ENCODE peak calls at places on chromosomes 7 and 10, in seven cellular contexts. D is HepG2, G is SK-N-SH, Z is IMR-90, T is GM12878, P is K562, Y is H1. L is an unnamed sample.

GRCh38 chr7:15508258-15508657 is 53.6 kb downstream of the AGMO start:
- DNase-seq in Z (peak), P (no peak), D (no peak), G (no peak), Y (no peak), T (no peak), L (no peak)

GRCh38 chr7:4277936-4278335 is 404.2 kb upstream of the FOXK1 start:
- DNase-seq in T (no peak), Z (no peak), D (no peak), Y (no peak), P (no peak), G (no peak), L (no peak)

GRCh38 chr7:100089458-100090201 is 861 bp downstream of the COPS6 start:
- DNase-seq in Z (peak), P (no peak), Y (no peak), T (no peak), G (no peak), D (no peak), L (no peak)

GRCh38 chr7:116393654-116394053 is 105.9 kb upstream of the CAV2 start:
- DNase-seq in Y (no peak), T (no peak), D (no peak), Z (peak), G (no peak), P (no peak), L (no peak)

GRCh38 chr7:142257958-142258357 is at the start of gene PRSS58:
- DNase-seq in P (no peak), Y (no peak), Z (no peak), G (no peak), D (no peak), T (no peak), L (no peak)

GRCh38 chr10:60353519-60354258 is 36.0 kb downstream of the ANK3 start:
- DNase-seq in Z (peak), D (no peak), P (peak), T (no peak), G (no peak), Y (no peak), L (no peak)

GRCh38 chr7:142391191-142391992 is 133.5 kb upstream of the PRSS58 start:
- DNase-seq in G (no peak), Y (peak), P (peak), T (no peak), Z (peak), D (no peak), L (no peak)

GRCh38 chr7:20403356-20403755 is 72.7 kb downstream of the ITGB8 start:
- DNase-seq in P (no peak), G (no peak), Y (no peak), Z (no peak), D (no peak), T (no peak), L (no peak)

GRCh38 chr10:3636356-3637181 is 148.4 kb downstream of the KLF6 start:
- DNase-seq in T (no peak), Y (no peak), G (peak), Z (no peak), P (no peak), D (no peak), L (no peak)

GRCh38 chr7:2939193-2939885 is 95.2 kb upstream of the GNA12 start:
- DNase-seq in Y (no peak), Z (peak), T (no peak), G (no peak), D (no peak), P (no peak), L (no peak)

GRCh38 chr10:132458595-132459251 is 61.7 kb downstream of the PWWP2B start:
- DNase-seq in T (no peak), P (peak), Z (no peak), G (peak), Y (no peak), D (no peak), L (peak)

GRCh38 chr7:97104719-97105129 is 12.8 kb upstream of the SDHAF3 start:
- DNase-seq in T (no peak), P (peak), Y (peak), Z (peak), G (peak), D (peak), L (peak)

GRCh38 chr7:24926623-24927539 is 53.1 kb downstream of the OSBPL3 start:
- DNase-seq in G (no peak), P (no peak), Y (no peak), D (no peak), T (no peak), Z (peak), L (no peak)

GRCh38 chr7:35716038-35716803 is 21.3 kb upstream of the HERPUD2 start:
- DNase-seq in T (no peak), D (no peak), P (no peak), Z (peak), Y (no peak), G (peak), L (no peak)

GRCh38 chr7:82675396-82675795 is 231.8 kb upstream of the CACNA2D1 start:
- DNase-seq in Z (peak), D (no peak), T (no peak), Y (no peak), G (no peak), P (no peak), L (no peak)

GRCh38 chr10:61765176-61766087 is 102.7 kb downstream of the CABCOCO1 start:
- DNase-seq in G (peak), Y (no peak), D (no peak), T (no peak), P (peak), Z (no peak), L (no peak)

GRCh38 chr10:21090609-21091082 is 193.5 kb upstream of the NEBL start:
- DNase-seq in Z (no peak), P (no peak), G (no peak), D (no peak), Y (no peak), T (no peak), L (no peak)

GRCh38 chr7:29255839-29256782 is 61.5 kb downstream of the CHN2 start:
- DNase-seq in D (no peak), G (no peak), T (no peak), Y (no peak), Z (no peak), P (no peak), L (no peak)

GRCh38 chr7:81887691-81888090 is 117.8 kb upstream of the HGF start:
- DNase-seq in D (no peak), Y (no peak), T (peak), P (no peak), Z (no peak), G (no peak), L (no peak)

GRCh38 chr10:12350167-12350872 is 973 bp downstream of the CAMK1D start:
- DNase-seq in G (peak), Y (no peak), T (no peak), Z (peak), D (peak), P (no peak), L (peak)

GRCh38 chr7:36971515-36972139 is 247.3 kb upstream of the AOAH start:
- DNase-seq in P (no peak), G (no peak), Z (no peak), D (peak), T (no peak), Y (no peak), L (peak)

DNA sequence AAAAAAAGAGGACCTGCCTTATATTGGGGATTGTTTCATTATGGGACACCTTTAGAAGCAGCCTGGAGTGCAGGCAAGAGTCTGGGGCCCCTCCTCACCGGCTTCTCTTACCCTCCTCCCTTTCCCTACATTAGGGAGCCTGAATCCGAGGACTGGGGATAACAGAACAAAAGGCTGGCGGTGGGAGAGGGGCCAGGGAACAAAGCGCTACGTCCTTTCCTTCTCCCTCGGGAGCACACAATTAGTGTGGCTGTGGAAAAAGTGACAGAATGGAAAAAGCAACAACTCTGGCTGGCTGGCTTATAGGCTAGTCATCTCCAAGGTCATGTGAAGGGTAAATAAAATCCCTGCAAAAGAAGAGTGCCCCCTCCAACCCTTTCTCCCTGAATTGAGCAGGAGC is 74.7 kb downstream of the LSM5 start:
- DNase-seq in P (no peak), Y (no peak), T (no peak), G (no peak), D (no peak), Z (no peak), L (no peak)
- TF ChIP-seq RFX5 in P (no peak), Y (no peak), T (no peak), G (no peak), D (no peak), Z (no peak), L (no peak)

GRCh38 chr10:16360001-16360400 is 76.8 kb upstream of the PTER start:
- DNase-seq in Y (no peak), T (no peak), Z (no peak), G (no peak), D (no peak), P (no peak), L (no peak)
- TF ChIP-seq RFX5 in Y (no peak), T (no peak), Z (no peak), G (no peak), D (no peak), P (no peak), L (no peak)

GRCh38 chr10:103618575-103619423 is 125.3 kb downstream of the NEURL1 start:
- DNase-seq in D (no peak), Z (no peak), P (peak), Y (no peak), G (peak), T (no peak), L (no peak)
- TF ChIP-seq RFX5 in D (no peak), Z (no peak), P (no peak), Y (no peak), G (no peak), T (no peak), L (no peak)

DNA sequence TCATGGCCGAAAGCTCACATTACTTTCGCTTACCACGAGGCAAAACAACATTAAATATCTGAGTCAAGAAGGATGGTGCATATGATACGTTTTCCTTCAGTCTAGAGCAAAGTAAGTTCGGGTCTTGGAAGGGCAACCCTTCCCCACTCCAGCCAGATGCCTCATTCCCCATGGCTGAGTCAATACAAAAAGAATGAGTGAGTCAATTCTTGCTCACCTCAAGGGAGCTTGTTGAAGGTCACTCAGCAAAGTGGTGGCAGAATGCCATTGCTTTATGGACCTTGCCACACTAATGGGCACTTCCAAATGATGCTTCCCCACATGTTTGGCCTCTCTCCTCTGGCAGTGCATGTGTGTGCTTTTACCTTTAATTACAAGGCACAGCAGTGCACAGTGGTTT is 296.4 kb downstream of the SORCS3 start:
- DNase-seq in Z (peak), P (no peak), Y (no peak), D (peak), T (no peak), G (no peak), L (peak)
- TF ChIP-seq RFX5 in Z (no peak), P (no peak), Y (no peak), D (no peak), T (no peak), G (no peak), L (no peak)

L was measured in A549.